ENCODE peak calls at places on chromosomes 7 and 10, in eight cellular contexts. R is Panc1, T is upper lobe of right lung, P is ovary, E is kidney epithelial cell, Z is fibroblast of lung, G is heart left ventricle, U is brain microvascular endothelial cell. A is an unnamed sample.

GRCh38 chr10:28177944-28178637 is 124.8 kb downstream of the MPP7 start:
- DNase-seq in U (no peak), G (no peak), R (no peak), E (no peak), P (no peak), Z (peak; percentile 39), T (no peak), A (no peak)

GRCh38 chr10:35308809-35309208 is 27.5 kb upstream of the CCNY start:
- DNase-seq in U (no peak), P (no peak), T (no peak), Z (no peak), E (no peak), R (no peak), G (no peak), A (no peak)

GRCh38 chr7:43164757-43165156 is 52.3 kb downstream of the HECW1 start:
- DNase-seq in E (peak; percentile 70), T (no peak), P (no peak), R (peak; percentile 41), Z (peak; percentile 97), U (peak; percentile 95), G (no peak), A (no peak)

GRCh38 chr7:28217161-28217560 is 36.6 kb upstream of the JAZF1 start:
- DNase-seq in G (no peak), U (no peak), P (no peak), Z (no peak), T (no peak), E (no peak), R (no peak), A (no peak)

GRCh38 chr10:10865303-10865702 is 152.4 kb upstream of the CELF2 start:
- DNase-seq in P (no peak), Z (peak; percentile 18), U (no peak), R (no peak), T (no peak), E (no peak), G (no peak), A (no peak)

GRCh38 chr10:38112159-38112558 is 18.0 kb downstream of the ZNF37A start:
- DNase-seq in R (no peak), E (no peak), T (no peak), P (no peak), G (no peak), U (no peak), Z (peak; percentile 2), A (no peak)

GRCh38 chr10:33653584-33654367 is 319.3 kb upstream of the NRP1 start:
- DNase-seq in U (peak; percentile 21), Z (peak; percentile 26), T (no peak), P (no peak), E (no peak), R (no peak), G (no peak), A (no peak)

GRCh38 chr7:142689439-142690168 is 59.7 kb upstream of the PRSS1 start:
- DNase-seq in T (no peak), Z (no peak), G (no peak), P (no peak), E (no peak), U (no peak), R (no peak), A (no peak)

GRCh38 chr7:64313740-64314491 is at the start of gene ZNF736:
- DNase-seq in P (peak; percentile 85), Z (peak; percentile 95), R (peak; percentile 87), G (peak; percentile 91), U (peak; percentile 94), E (peak; percentile 85), T (peak; percentile 92), A (peak; percentile 97)

GRCh38 chr7:143975617-143976016 is 21.0 kb downstream of the OR2F1 start:
- DNase-seq in T (no peak), P (no peak), Z (peak; percentile 11), E (no peak), G (no peak), R (no peak), U (no peak), A (no peak)

GRCh38 chr10:24993237-24993958 is 22.6 kb downstream of the ENKUR start:
- DNase-seq in T (no peak), R (no peak), U (no peak), E (peak; percentile 45), P (no peak), G (no peak), Z (no peak), A (no peak)

GRCh38 chr10:44680764-44681163 is 230.4 kb upstream of the TMEM72 start:
- DNase-seq in E (no peak), P (no peak), Z (no peak), G (no peak), U (no peak), T (no peak), R (no peak), A (no peak)

GRCh38 chr7:42082144-42082543 is 154.9 kb downstream of the GLI3 start:
- DNase-seq in P (no peak), U (peak; percentile 87), G (no peak), Z (peak; percentile 47), E (peak; percentile 49), R (no peak), T (no peak), A (no peak)

GRCh38 chr10:77156406-77156879 is 481.2 kb downstream of the KCNMA1 start:
- DNase-seq in E (no peak), T (no peak), Z (peak; percentile 76), P (no peak), G (no peak), R (no peak), U (peak; percentile 85), A (no peak)

GRCh38 chr10:73850205-73850604 is 24.1 kb downstream of the CAMK2G start:
- DNase-seq in U (no peak), P (no peak), Z (no peak), G (no peak), E (no peak), R (no peak), T (no peak), A (no peak)

GRCh38 chr7:58087536-58088190 is 637.7 kb downstream of the ZNF716 start:
- DNase-seq in R (no peak), Z (no peak), E (no peak), G (no peak), U (no peak), P (no peak), T (peak; percentile 41), A (no peak)

GRCh38 chr7:117020605-117021002 is 67.3 kb downstream of the ST7 start:
- DNase-seq in Z (no peak), P (no peak), R (no peak), E (no peak), T (no peak), G (no peak), U (no peak), A (no peak)

GRCh38 chr10:6148251-6148691 is 54.5 kb upstream of the PFKFB3 start:
- DNase-seq in Z (no peak), P (no peak), U (no peak), E (no peak), G (no peak), T (no peak), R (no peak), A (no peak)

GRCh38 chr7:28070311-28071055 is 110.1 kb downstream of the JAZF1 start:
- DNase-seq in U (no peak), R (no peak), P (peak; percentile 36), Z (peak; percentile 25), E (no peak), G (no peak), T (no peak), A (no peak)

GRCh38 chr7:113918946-113919345 is at the start of gene PPP1R3A:
- DNase-seq in U (peak; percentile 41), E (no peak), T (no peak), G (no peak), P (no peak), R (no peak), Z (no peak), A (peak; percentile 15)

GRCh38 chr10:124523301-124523871 is 61.8 kb downstream of the LHPP start:
- DNase-seq in E (no peak), Z (peak; percentile 46), U (no peak), T (no peak), R (no peak), P (peak; percentile 60), G (no peak), A (no peak)

GRCh38 chr10:3452683-3453388 is 280.3 kb upstream of the PITRM1 start:
- DNase-seq in T (no peak), Z (peak; percentile 96), U (peak; percentile 86), G (no peak), R (no peak), E (peak; percentile 84), P (no peak), A (no peak)
- H3K4me3 ChIP-seq in T (no peak overlapping the region), Z (peak overlapping the region; percentile 33), U (no peak overlapping the region), G (no peak overlapping the region), R (peak overlapping the region; percentile 8), E (no peak overlapping the region), P (no peak overlapping the region), A (no peak overlapping the region)

DNA sequence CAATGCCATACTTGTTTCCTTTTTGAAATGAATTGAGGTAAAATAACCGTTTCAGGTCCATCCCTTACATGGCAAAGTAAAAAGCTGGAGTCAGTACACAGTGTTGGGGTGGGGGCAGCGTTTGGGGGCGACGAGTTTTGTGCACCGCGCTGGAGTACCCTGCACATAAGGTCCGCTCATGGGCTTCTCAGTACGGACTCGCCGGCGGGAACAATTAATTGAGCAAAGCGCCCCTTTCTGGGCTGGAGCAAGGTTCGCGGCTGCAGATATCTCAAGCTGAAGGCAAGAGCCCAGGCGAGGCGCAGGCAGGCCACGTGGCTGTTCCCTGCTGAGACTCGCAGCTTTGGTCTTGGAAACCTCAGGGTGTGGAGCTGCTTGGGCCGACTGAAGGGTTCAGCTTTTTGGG is 1.5 kb upstream of the TWIST1 start:
- DNase-seq in P (peak; percentile 13), R (no peak), G (no peak), E (no peak), T (no peak), U (no peak), Z (no peak), A (no peak)
- H3K4me3 ChIP-seq in P (no peak overlapping the region), R (no peak overlapping the region), G (no peak overlapping the region), E (no peak overlapping the region), T (no peak overlapping the region), U (peak overlapping the region; percentile 99), Z (no peak overlapping the region), A (peak overlapping the region; percentile 68)

DNA sequence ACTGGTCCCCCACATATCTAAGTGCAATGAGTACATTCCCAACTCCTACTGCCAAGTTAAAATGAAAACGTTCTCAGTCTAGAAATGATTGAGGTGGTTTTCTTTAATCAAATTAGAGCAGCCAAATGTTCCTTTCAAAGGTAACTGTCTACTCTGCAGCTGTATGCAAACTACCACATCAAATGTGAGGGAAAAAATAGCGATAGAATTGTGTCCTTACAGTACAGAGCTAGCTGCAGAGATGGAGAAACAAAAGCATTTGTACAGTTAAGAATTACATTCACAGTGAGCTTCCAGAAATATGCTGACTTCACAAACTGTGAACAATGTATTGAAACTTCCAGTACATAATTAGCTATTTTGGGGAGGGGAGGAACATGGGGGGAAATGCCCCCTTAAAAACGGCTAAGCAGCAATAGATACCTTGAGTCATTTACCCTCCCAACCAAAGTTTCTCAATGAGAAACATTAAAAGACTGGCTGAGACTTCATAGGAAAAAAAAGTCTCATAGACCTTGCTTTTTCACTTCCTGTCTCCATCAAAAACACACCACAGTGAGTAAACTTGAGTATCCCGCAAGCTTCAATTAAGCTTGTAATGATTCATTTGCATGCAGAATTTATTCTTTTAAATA is 22.9 kb downstream of the CDK6 start:
- DNase-seq in T (no peak), U (no peak), Z (no peak), E (no peak), G (no peak), R (no peak), P (no peak), A (no peak)
- H3K4me3 ChIP-seq in T (no peak overlapping the region), U (no peak overlapping the region), Z (no peak overlapping the region), E (no peak overlapping the region), G (no peak overlapping the region), R (no peak overlapping the region), P (no peak overlapping the region), A (no peak overlapping the region)

GRCh38 chr7:4631664-4632171 is 50.4 kb upstream of the FOXK1 start:
- DNase-seq in R (peak; percentile 94), G (peak; percentile 66), E (peak; percentile 70), Z (peak; percentile 97), T (peak; percentile 86), P (peak; percentile 81), U (peak; percentile 84), A (peak; percentile 84)
- H3K4me3 ChIP-seq in R (peak overlapping the region; percentile 70), G (peak overlapping the region; percentile 36), E (no peak overlapping the region), Z (peak overlapping the region; percentile 49), T (peak overlapping the region; percentile 36), P (peak overlapping the region; percentile 16), U (peak overlapping the region; percentile 45), A (no peak overlapping the region)

A was measured in testis.